ENCODE peak calls at places on chromosomes 12 and 14, in six cellular contexts. D, K, X, Z, N and J are unnamed samples.

GRCh38 chr12:47491516-47491915 is 214.3 kb downstream of the RPAP3 start:
- DNase-seq in D (no peak), K (no peak), X (no peak), Z (no peak), N (no peak), J (no peak)

GRCh38 chr14:52332269-52332668 is 18.2 kb downstream of the PTGER2 start:
- DNase-seq in D (no peak), K (no peak), X (no peak), Z (no peak), N (no peak), J (no peak)

GRCh38 chr14:85057266-85057665 is 472.7 kb upstream of the FLRT2 start:
- DNase-seq in D (no peak), K (no peak), X (no peak), Z (peak; percentile 36), N (no peak), J (no peak)

GRCh38 chr12:43903686-43904085 is 67.8 kb downstream of the TMEM117 start:
- DNase-seq in D (no peak), K (no peak), X (no peak), Z (no peak), N (no peak), J (no peak)

GRCh38 chr14:64675246-64675645 is 29.0 kb upstream of the PLEKHG3 start:
- DNase-seq in D (no peak), K (no peak), X (no peak), Z (no peak), N (no peak), J (no peak)

GRCh38 chr12:46492471-46493351 is 120.1 kb upstream of the SLC38A2 start:
- DNase-seq in D (peak; percentile 74), K (peak; percentile 100), X (no peak), Z (peak; percentile 93), N (no peak), J (no peak)

GRCh38 chr14:101200008-101200649 is 296.6 kb upstream of the RTL1 start:
- DNase-seq in D (no peak), K (no peak), X (no peak), Z (no peak), N (no peak), J (no peak)

GRCh38 chr12:42162198-42162597 is 17.5 kb upstream of the GXYLT1 start:
- DNase-seq in D (no peak), K (no peak), X (no peak), Z (no peak), N (no peak), J (no peak)

GRCh38 chr12:88393017-88393767 is 187.1 kb downstream of the KITLG start:
- DNase-seq in D (no peak), K (peak; percentile 41), X (no peak), Z (peak; percentile 53), N (peak; percentile 18), J (peak; percentile 56)

GRCh38 chr12:114588061-114588460 is 95.9 kb downstream of the TBX3 start:
- DNase-seq in D (no peak), K (no peak), X (no peak), Z (no peak), N (no peak), J (no peak)

GRCh38 chr12:32708926-32709325 is 29.8 kb downstream of the DNM1L start:
- DNase-seq in D (no peak), K (no peak), X (no peak), Z (no peak), N (no peak), J (no peak)

GRCh38 chr14:94977016-94977415 is 180.3 kb downstream of the DICER1 start:
- DNase-seq in D (no peak), K (no peak), X (no peak), Z (no peak), N (no peak), J (no peak)

GRCh38 chr14:58118097-58118496 is 33.9 kb downstream of the ARMH4 start:
- DNase-seq in D (no peak), K (no peak), X (no peak), Z (no peak), N (no peak), J (no peak)

GRCh38 chr12:4047441-4047840 is 174.2 kb upstream of the PARP11 start:
- DNase-seq in D (no peak), K (no peak), X (no peak), Z (no peak), N (no peak), J (no peak)

GRCh38 chr12:79725987-79726386 is 35.2 kb upstream of the PAWR start:
- DNase-seq in D (no peak), K (no peak), X (no peak), Z (no peak), N (no peak), J (no peak)

GRCh38 chr14:65263161-65263788 is 149.3 kb upstream of the FUT8 start:
- DNase-seq in D (no peak), K (no peak), X (no peak), Z (peak; percentile 40), N (no peak), J (no peak)

GRCh38 chr12:70823182-70823976 is 97.2 kb downstream of the PTPRR start:
- DNase-seq in D (no peak), K (no peak), X (no peak), Z (no peak), N (no peak), J (no peak)

GRCh38 chr14:34498684-34499412 is 36.8 kb upstream of the SPTSSA start:
- DNase-seq in D (peak; percentile 52), K (peak; percentile 86), X (no peak), Z (peak; percentile 6), N (no peak), J (peak; percentile 28)

GRCh38 chr14:57009585-57010515 is 199.6 kb upstream of the OTX2 start:
- DNase-seq in D (no peak), K (no peak), X (no peak), Z (no peak), N (peak; percentile 92), J (no peak)

GRCh38 chr12:55671746-55672145 is 35.1 kb downstream of the OR10P1 start:
- DNase-seq in D (no peak), K (no peak), X (no peak), Z (no peak), N (no peak), J (no peak)

DNA sequence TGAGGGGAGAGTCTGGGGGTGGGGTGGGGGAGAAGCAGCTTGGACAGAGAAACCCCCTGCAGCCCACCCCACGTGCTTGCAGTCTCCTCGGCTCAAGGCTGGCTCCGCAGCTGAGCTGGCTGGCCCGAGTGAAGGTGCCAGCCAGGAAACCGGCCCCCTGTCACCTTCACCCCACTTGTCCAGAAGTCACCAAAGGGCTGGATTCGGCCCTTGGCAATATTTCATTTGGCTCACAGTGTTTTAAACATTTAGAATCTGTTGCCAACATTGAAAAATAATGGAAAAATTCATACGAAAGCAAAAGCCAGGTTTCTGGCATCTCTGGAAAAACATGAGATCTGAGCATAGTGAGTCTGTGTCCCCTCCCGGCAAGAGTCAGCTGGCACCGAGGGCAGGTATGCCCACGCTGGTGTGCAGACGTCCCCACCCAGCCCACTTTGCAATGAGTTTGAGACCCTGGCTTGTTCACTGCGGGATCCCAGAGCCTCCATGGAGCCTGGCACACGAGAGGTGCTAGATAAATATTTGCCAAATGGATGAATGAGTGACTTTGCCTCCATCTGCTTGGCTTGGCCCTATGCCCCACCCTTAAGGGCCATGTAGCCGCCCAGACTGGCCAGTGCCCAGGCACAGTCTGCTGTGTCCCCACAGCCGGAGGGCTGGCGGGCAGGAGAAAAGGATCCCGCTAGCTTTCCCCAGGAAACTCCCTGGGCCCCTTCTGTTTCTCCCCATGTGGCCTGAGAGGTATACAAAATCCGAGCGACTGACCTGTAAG is 18.2 kb downstream of the MSI1 start:
- DNase-seq in D (no peak), K (no peak), X (no peak), Z (no peak), N (no peak), J (no peak)
- TF ChIP-seq MYC in D (no peak), K (no peak), X (no peak), Z (no peak), N (no peak), J (no peak)

DNA sequence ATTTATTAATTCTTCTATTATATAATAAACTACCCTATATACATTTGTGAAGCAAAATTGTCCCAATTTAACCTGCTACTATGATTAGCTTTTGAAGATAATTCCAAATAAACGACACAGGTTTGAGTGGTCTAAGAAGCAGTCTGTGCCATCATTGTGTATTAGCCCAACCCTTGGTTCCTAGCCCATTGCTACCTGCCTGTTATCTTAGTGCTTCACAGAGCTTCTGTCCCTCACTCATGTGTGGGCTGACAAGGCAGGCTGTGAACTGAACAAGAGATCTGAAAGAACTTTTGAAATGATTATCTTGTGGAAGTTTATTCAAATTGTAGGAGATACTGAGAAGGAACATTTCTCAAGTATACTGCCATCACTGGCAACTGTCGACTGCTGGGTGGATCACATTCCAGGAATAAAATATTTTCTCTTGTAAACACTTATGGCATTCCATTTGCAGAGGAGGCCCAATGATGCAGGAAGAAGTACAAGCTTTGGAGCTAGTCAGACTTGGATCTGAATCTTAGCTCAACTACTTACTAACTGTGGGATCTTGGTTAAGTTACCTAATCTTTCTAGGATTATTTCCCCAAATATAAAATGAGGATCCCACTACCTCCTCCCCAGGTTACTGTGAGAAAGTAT is 7.8 kb upstream of the MTERF2 start:
- DNase-seq in D (no peak), K (no peak), X (no peak), Z (no peak), N (no peak), J (no peak)
- TF ChIP-seq MYC in D (no peak), K (no peak), X (no peak), Z (no peak), N (no peak), J (no peak)

GRCh38 chr12:26198742-26199141 is 3.4 kb downstream of the SSPN start:
- DNase-seq in D (no peak), K (no peak), X (no peak), Z (no peak), N (no peak), J (no peak)
- TF ChIP-seq MYC in D (no peak), K (no peak), X (no peak), Z (no peak), N (no peak), J (no peak)

GRCh38 chr14:67358914-67359313 is 690 bp downstream of the ATP6V1D start:
- DNase-seq in D (peak; percentile 19), K (no peak), X (no peak), Z (no peak), N (peak; percentile 24), J (peak; percentile 7)

GRCh38 chr14:67359319-67359774 is 257 bp downstream of the ATP6V1D start:
- DNase-seq in D (peak; percentile 21), K (peak; percentile 3), X (no peak), Z (no peak), N (no peak), J (no peak)

GRCh38 chr14:67360469-67361206 is 510 bp downstream of the EIF2S1 start:
- DNase-seq in D (peak; percentile 12), K (peak; percentile 5), X (no peak), Z (no peak), N (peak; percentile 28), J (no peak)

GRCh38 chr14:67357583-67358354 is 1.8 kb downstream of the ATP6V1D start:
- DNase-seq in D (no peak), K (no peak), X (no peak), Z (no peak), N (peak; percentile 80), J (no peak)

DNA sequence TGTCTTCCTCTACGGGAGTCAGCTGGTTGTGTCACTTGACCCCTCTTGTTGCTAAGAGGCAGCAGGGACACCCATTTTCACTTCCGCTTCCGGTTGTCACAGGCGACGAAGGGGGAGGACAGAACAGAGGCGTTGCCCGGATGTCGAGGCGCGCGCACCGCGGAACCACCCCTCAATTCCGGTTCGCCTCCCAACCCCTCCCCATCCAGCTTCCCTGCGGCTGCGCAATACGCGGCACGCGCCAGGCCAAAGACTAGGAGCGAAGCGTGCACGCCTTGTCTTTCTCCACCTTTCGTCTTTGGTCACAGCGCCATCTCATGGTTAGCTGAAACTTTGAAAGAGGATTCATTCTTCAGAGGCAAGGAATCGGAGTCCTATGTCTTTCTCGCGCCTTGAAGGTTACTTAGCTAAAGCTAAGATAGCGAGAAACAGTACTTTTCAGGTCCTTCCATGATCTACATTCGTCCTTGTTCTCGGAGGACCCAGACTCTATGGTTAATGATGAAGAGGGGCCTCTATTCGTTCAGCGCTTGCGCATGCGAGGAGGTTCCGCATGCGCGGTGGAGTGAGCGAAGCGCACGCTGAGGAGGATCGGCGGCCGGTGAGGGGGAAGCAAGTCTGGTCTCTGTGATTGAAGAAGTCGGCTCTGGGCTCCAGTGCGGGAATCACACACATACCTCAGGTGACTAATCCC is at the start of the genes ATP6V1D and EIF2S1:
- DNase-seq in D (peak; percentile 98), K (peak; percentile 98), X (peak; percentile 98), Z (peak; percentile 99), N (peak; percentile 98), J (peak; percentile 99)
- TF ChIP-seq MYC in D (peak; percentile 91), K (peak; percentile 96), X (no peak), Z (peak; percentile 73), N (peak; percentile 93), J (peak; percentile 91)